ENCODE peak calls at places on chromosomes 2 and 18, in eight cellular contexts. Z is left ventricle myocardium superior; S is T-helper 1 cell; L is posterior cingulate gyrus; D is cardiac fibroblast; W is T-helper 17 cell; I is activated CD8-positive, alpha-beta memory T cell treated with anti-CD3 and anti-CD28 coated beads for 24 hours; F is T-helper 2 cell. T is an unnamed sample.

GRCh38 chr18:7766383-7766782 is 199.3 kb downstream of the PTPRM start:
- DNase-seq in Z (no peak), S (no peak), L (no peak), D (no peak), W (no peak), I (no peak), F (no peak), T (no peak)

GRCh38 chr2:10774394-10774793 is 38.2 kb downstream of the PDIA6 start:
- DNase-seq in Z (peak), S (no peak), L (no peak), D (peak), W (no peak), I (no peak), F (no peak), T (no peak)

GRCh38 chr2:49940616-49941015 is 786.3 kb upstream of the FSHR start:
- DNase-seq in Z (no peak), S (peak), L (no peak), D (no peak), W (no peak), I (no peak), F (no peak), T (no peak)

GRCh38 chr18:2907459-2908145 is 60.8 kb downstream of the EMILIN2 start:
- DNase-seq in Z (no peak), S (no peak), L (no peak), D (no peak), W (no peak), I (no peak), F (no peak), T (no peak)

GRCh38 chr18:68969027-68969426 is 171.1 kb downstream of the CCDC102B start:
- DNase-seq in Z (no peak), S (no peak), L (no peak), D (no peak), W (no peak), I (no peak), F (no peak), T (no peak)

GRCh38 chr2:126891681-126892500 is 6.8 kb upstream of the TEX51 start:
- DNase-seq in Z (no peak), S (no peak), L (no peak), D (no peak), W (no peak), I (peak), F (no peak), T (no peak)

GRCh38 chr18:8800876-8801262 is 95.5 kb downstream of the MTCL1 start:
- DNase-seq in Z (no peak), S (no peak), L (no peak), D (no peak), W (no peak), I (no peak), F (no peak), T (no peak)

GRCh38 chr18:68817584-68817983 is 19.7 kb downstream of the CCDC102B start:
- DNase-seq in Z (no peak), S (no peak), L (no peak), D (peak), W (no peak), I (no peak), F (no peak), T (no peak)

GRCh38 chr2:26349690-26350089 is 3.1 kb upstream of the ADGRF3 start:
- DNase-seq in Z (no peak), S (no peak), L (no peak), D (no peak), W (no peak), I (no peak), F (no peak), T (no peak)

GRCh38 chr2:241202268-241202585 is 13.8 kb downstream of the ANO7 start:
- DNase-seq in Z (no peak), S (no peak), L (no peak), D (no peak), W (no peak), I (no peak), F (no peak), T (no peak)

GRCh38 chr2:136205615-136206014 is 87.7 kb upstream of the CXCR4 start:
- DNase-seq in Z (no peak), S (no peak), L (no peak), D (no peak), W (no peak), I (no peak), F (no peak), T (no peak)

GRCh38 chr2:97747285-97747684 is 33.9 kb downstream of the ZAP70 start:
- DNase-seq in Z (no peak), S (no peak), L (no peak), D (no peak), W (no peak), I (no peak), F (no peak), T (no peak)

GRCh38 chr2:232628466-232629200 is 4.8 kb upstream of the EFHD1 start:
- DNase-seq in Z (peak), S (no peak), L (peak), D (no peak), W (no peak), I (no peak), F (no peak), T (no peak)

GRCh38 chr2:128782411-128783192 is 463.9 kb upstream of the HS6ST1 start:
- DNase-seq in Z (no peak), S (no peak), L (no peak), D (no peak), W (no peak), I (peak), F (no peak), T (no peak)

GRCh38 chr18:52237551-52237950 is 102.4 kb upstream of the DCC start:
- DNase-seq in Z (no peak), S (no peak), L (no peak), D (peak), W (no peak), I (no peak), F (no peak), T (no peak)

GRCh38 chr2:230106771-230107170 is 38.0 kb upstream of the SLC16A14 start:
- DNase-seq in Z (no peak), S (no peak), L (no peak), D (no peak), W (no peak), I (no peak), F (no peak), T (no peak)

GRCh38 chr2:189178007-189178406 is 1.6 kb downstream of the COL5A2 start:
- DNase-seq in Z (no peak), S (no peak), L (no peak), D (peak), W (no peak), I (no peak), F (no peak), T (no peak)

GRCh38 chr2:37350034-37350433 is 5.6 kb downstream of the QPCT start:
- DNase-seq in Z (no peak), S (no peak), L (no peak), D (peak), W (no peak), I (no peak), F (no peak), T (no peak)

GRCh38 chr2:28276076-28276618 is 116.5 kb upstream of the FOSL2 start:
- DNase-seq in Z (no peak), S (peak), L (no peak), D (peak), W (no peak), I (peak), F (no peak), T (no peak)

GRCh38 chr2:20880221-20880771 is 57.4 kb upstream of the LDAH start:
- DNase-seq in Z (no peak), S (no peak), L (no peak), D (no peak), W (no peak), I (no peak), F (no peak), T (no peak)

GRCh38 chr2:240840435-240841060 is 20.5 kb upstream of the KIF1A start:
- DNase-seq in Z (peak), S (no peak), L (peak), D (peak), W (no peak), I (no peak), F (no peak), T (no peak)

GRCh38 chr2:210128961-210129360 is 42.2 kb downstream of the KANSL1L start:
- DNase-seq in Z (peak), S (no peak), L (no peak), D (peak), W (no peak), I (no peak), F (no peak), T (no peak)

GRCh38 chr18:48161911-48162698 is 231.6 kb upstream of the SMAD2 start:
- DNase-seq in Z (no peak), S (no peak), L (peak), D (no peak), W (no peak), I (no peak), F (no peak), T (no peak)

GRCh38 chr2:29218550-29219125 is 103.4 kb downstream of the CLIP4 start:
- DNase-seq in Z (no peak), S (no peak), L (no peak), D (no peak), W (no peak), I (peak), F (no peak), T (no peak)

GRCh38 chr18:37294951-37295350 is 270.6 kb downstream of the CELF4 start:
- DNase-seq in Z (no peak), S (no peak), L (no peak), D (peak), W (no peak), I (no peak), F (no peak), T (no peak)

GRCh38 chr2:46163804-46164569 is 133.2 kb upstream of the EPAS1 start:
- DNase-seq in Z (no peak), S (no peak), L (no peak), D (no peak), W (no peak), I (no peak), F (no peak), T (no peak)

GRCh38 chr2:240355001-240355891 is 80.2 kb upstream of the GPC1 start:
- DNase-seq in Z (no peak), S (no peak), L (no peak), D (peak), W (no peak), I (no peak), F (no peak), T (no peak)

GRCh38 chr2:174794851-174795374 is 30.6 kb upstream of the CHRNA1 start:
- DNase-seq in Z (no peak), S (peak), L (no peak), D (no peak), W (no peak), I (no peak), F (no peak), T (no peak)

GRCh38 chr2:137957033-137957432 is 7.2 kb upstream of the HNMT start:
- DNase-seq in Z (no peak), S (no peak), L (no peak), D (peak), W (no peak), I (no peak), F (no peak), T (no peak)

GRCh38 chr2:23541453-23542334 is 156.7 kb downstream of the KLHL29 start:
- DNase-seq in Z (peak), S (no peak), L (no peak), D (no peak), W (no peak), I (no peak), F (no peak), T (no peak)

GRCh38 chr2:149236413-149236812 is 94.0 kb upstream of the LYPD6 start:
- DNase-seq in Z (no peak), S (no peak), L (no peak), D (no peak), W (no peak), I (no peak), F (no peak), T (no peak)

GRCh38 chr2:100021798-100022197 is 120.6 kb downstream of the AFF3 start:
- DNase-seq in Z (no peak), S (no peak), L (no peak), D (no peak), W (no peak), I (no peak), F (no peak), T (no peak)

GRCh38 chr18:32366586-32367538 is 103.8 kb downstream of the GAREM1 start:
- DNase-seq in Z (no peak), S (no peak), L (no peak), D (peak), W (no peak), I (no peak), F (no peak), T (no peak)

T was measured in effector memory CD4-positive, alpha-beta T cell.